ENCODE peak calls at places on chromosome 14, in five cellular contexts. F, I, E, H and A are unnamed samples.

GRCh38 chr14:37150414-37150813 is 22.0 kb downstream of the SLC25A21 start:
- DNase-seq in E (no peak), F (no peak), H (no peak), I (no peak), A (no peak)

GRCh38 chr14:69643430-69644200 is 32.2 kb downstream of the SUSD6 start:
- DNase-seq in H (peak), E (no peak), I (no peak), F (no peak), A (peak)

GRCh38 chr14:20818861-20819260 is 16.2 kb upstream of the RNASE1 start:
- DNase-seq in H (no peak), I (no peak), E (no peak), F (no peak), A (no peak)

GRCh38 chr14:104516906-104517305 is 62.7 kb upstream of the C14orf180 start:
- DNase-seq in F (no peak), H (no peak), I (no peak), E (no peak), A (no peak)

GRCh38 chr14:57865450-57866198 is at the start of gene SLC35F4:
- DNase-seq in E (peak), F (no peak), I (peak), H (peak), A (no peak)

GRCh38 chr14:69797573-69798338 is 715 bp upstream of the SLC10A1 start:
- DNase-seq in E (no peak), I (no peak), F (no peak), H (peak), A (no peak)

GRCh38 chr14:90627478-90627877 is 188.8 kb downstream of the TTC7B start:
- DNase-seq in H (no peak), E (no peak), F (no peak), I (no peak), A (no peak)

GRCh38 chr14:54105406-54105805 is 148.8 kb upstream of the BMP4 start:
- DNase-seq in F (no peak), I (no peak), E (no peak), H (no peak), A (no peak)

GRCh38 chr14:59919582-59920377 is at the start of gene LRRC9:
- DNase-seq in I (peak), F (peak), H (peak), E (peak), A (peak)

GRCh38 chr14:89417111-89417468 is at the start of gene FOXN3:
- DNase-seq in F (peak), E (peak), H (peak), I (peak), A (peak)

GRCh38 chr14:30725763-30726162 is 103.6 kb downstream of the SCFD1 start:
- DNase-seq in H (no peak), F (no peak), E (no peak), I (no peak), A (no peak)

GRCh38 chr14:55781046-55781445 is 201.0 kb downstream of the KTN1 start:
- DNase-seq in F (no peak), I (no peak), E (no peak), H (no peak), A (no peak)

GRCh38 chr14:94180655-94181271 is 6.6 kb downstream of the PPP4R4 start:
- DNase-seq in I (peak), E (no peak), F (peak), H (no peak), A (no peak)

GRCh38 chr14:97415907-97416306 is 618.7 kb downstream of the VRK1 start:
- DNase-seq in E (no peak), I (no peak), H (no peak), F (no peak), A (no peak)

GRCh38 chr14:105409379-105409778 is 10.2 kb upstream of the MTA1 start:
- DNase-seq in I (no peak), F (no peak), E (no peak), H (no peak), A (no peak)

GRCh38 chr14:71206766-71207371 is 299.6 kb downstream of the PCNX1 start:
- DNase-seq in H (no peak), F (no peak), E (no peak), I (no peak), A (no peak)

GRCh38 chr14:49405291-49405690 is 180.9 kb downstream of the RPS29 start:
- DNase-seq in E (no peak), I (no peak), H (no peak), F (no peak), A (no peak)

GRCh38 chr14:96584907-96585671 is 82.9 kb downstream of the PAPOLA start:
- DNase-seq in H (no peak), I (peak), E (no peak), F (no peak), A (no peak)

GRCh38 chr14:99595524-99595923 is 8.5 kb downstream of the CCDC85C start:
- DNase-seq in F (no peak), H (no peak), E (no peak), I (no peak), A (no peak)

GRCh38 chr14:91858536-91859275 is 8.6 kb downstream of the TC2N start:
- DNase-seq in F (no peak), E (no peak), I (peak), H (no peak), A (peak)

GRCh38 chr14:89578048-89578619 is 161.1 kb upstream of the FOXN3 start:
- DNase-seq in I (no peak), F (no peak), H (no peak), E (no peak), A (no peak)

GRCh38 chr14:34699873-34700621 is 14.3 kb downstream of the CFL2 start:
- DNase-seq in H (no peak), I (no peak), E (no peak), F (no peak), A (no peak)

GRCh38 chr14:21626491-21627230 is 8.1 kb downstream of the OR10G2 start:
- DNase-seq in F (no peak), I (no peak), E (no peak), H (no peak), A (no peak)

GRCh38 chr14:29629839-29630238 is 297.8 kb downstream of the PRKD1 start:
- DNase-seq in I (no peak), F (no peak), H (no peak), E (no peak), A (no peak)

GRCh38 chr14:63853831-63854293 is 1.1 kb downstream of the SYNE2 start:
- DNase-seq in I (peak), F (peak), H (peak), E (peak), A (peak)

GRCh38 chr14:58106446-58106845 is 45.6 kb downstream of the ARMH4 start:
- DNase-seq in E (no peak), F (no peak), H (no peak), I (no peak), A (no peak)

GRCh38 chr14:30143617-30144016 is 216.0 kb upstream of the PRKD1 start:
- DNase-seq in F (no peak), I (no peak), E (no peak), H (no peak), A (no peak)

GRCh38 chr14:106378191-106378590 is 851.8 kb downstream of the TMEM121 start:
- DNase-seq in F (peak), E (peak), H (no peak), I (peak), A (peak)

DNA sequence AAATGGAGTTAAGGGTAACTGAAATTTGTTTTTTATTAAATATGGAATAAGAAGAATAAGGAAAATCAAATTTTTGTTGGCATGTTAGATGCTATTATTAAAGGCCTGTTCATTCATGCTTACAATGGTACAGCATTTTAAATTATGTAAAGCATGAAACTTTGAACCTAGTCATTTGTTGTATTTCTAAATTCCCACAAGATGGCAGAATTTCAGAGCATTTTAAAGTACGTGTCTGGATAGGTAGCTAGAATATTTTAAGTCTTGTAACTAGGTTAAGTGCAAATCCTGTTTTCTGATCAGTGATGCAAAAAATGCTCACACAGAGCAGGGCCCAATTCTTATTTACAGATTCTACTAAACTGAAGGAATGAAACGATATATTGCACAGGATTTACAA is 585.6 kb upstream of the MIS18BP1 start:
- DNase-seq in I (no peak), F (no peak), E (no peak), H (no peak), A (no peak)
- TF ChIP-seq CTCF in I (peak), F (no peak), E (peak), H (no peak), A (no peak)

GRCh38 chr14:22837059-22837749 is 819 bp downstream of the MMP14 start:
- DNase-seq in F (peak), I (no peak), H (peak), E (no peak), A (no peak)
- TF ChIP-seq CTCF in F (no peak), I (no peak), H (no peak), E (no peak), A (no peak)

GRCh38 chr14:74302160-74302628 is 540 bp downstream of the ABCD4 start:
- DNase-seq in I (peak), E (peak), H (no peak), F (peak), A (peak)
- TF ChIP-seq CTCF in I (peak), E (peak), H (peak), F (peak), A (peak)

DNA sequence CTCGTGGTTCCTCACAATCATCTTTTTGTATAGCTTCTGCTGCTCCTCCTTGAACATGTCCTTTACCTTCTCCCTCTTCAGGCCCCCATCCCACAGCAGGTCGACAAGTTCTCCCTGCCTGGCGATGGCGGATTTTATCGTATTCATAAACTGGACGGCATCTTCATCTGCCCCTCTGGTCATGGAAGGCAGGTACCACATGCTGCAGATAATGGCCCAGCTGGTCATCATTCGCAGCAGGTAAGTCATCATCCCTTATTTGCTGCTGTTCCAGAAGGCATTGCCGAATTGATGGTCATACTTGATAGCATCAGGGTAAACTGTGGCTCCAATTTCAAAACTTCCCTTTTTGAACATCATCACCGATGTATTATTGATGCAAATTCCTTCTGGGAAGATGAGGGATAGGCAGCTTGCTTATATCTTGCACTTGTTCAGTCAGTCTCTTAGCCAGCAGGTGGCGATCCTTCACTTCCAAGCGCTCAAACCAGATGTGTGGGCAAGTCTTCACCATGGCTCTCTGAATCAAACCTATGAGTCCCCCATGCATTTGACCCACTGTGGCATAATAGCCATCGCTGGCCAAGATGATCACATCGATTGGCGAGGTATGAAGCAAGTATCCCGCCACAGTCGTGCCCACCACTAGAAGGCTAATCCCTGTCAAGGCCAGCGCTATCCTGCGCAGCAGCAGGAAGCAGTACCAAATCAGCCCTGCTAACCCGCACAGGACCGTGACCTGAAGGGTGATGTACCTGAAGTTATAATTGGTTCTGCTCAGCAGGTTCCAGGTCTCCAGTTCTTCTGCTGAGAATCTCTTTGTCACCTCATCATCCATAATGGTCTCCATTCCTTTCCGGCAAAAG is 381.5 kb upstream of the STXBP6 start:
- DNase-seq in E (peak), F (no peak), H (no peak), I (no peak), A (peak)
- TF ChIP-seq CTCF in E (peak), F (no peak), H (peak), I (no peak), A (no peak)

DNA sequence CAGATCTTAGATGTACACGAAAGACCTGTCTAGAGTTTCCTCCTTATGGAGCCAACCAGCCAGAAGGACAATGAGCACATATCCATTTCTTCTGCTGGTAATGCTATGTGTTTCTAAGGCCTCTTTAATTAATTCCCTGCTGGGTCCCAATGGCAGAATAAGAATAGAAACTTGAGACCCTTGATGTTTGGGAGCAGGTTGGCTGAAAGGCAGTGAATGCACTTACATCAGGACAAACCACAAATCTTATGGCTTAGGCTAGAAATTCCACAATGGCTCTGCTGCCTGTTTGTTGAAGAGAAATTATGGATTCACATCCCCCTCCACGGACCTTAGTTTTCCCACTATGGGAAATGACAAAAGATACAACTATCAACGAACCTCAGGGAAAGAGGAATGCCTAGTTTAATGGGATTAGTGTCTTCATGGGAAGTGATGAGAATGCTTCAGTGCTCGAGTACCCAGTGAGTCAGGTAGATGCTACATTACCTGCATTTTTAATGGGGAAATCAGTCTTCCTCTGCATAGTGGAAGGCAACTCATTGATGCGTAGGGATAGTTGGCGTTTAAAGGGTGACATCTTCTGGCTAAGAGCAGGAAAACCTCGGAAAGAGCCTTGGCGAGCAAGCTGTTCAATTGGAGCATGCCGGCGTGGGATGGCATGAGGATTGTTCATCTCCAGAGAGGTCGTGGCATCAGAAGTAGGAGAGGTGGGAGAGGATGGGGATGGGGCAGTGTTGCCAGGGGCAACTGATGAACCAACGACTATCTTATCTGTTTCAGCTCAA is 46.5 kb downstream of the PAPLN start:
- DNase-seq in F (no peak), E (no peak), I (no peak), H (no peak), A (no peak)
- TF ChIP-seq CTCF in F (no peak), E (no peak), I (no peak), H (no peak), A (no peak)